ENCODE peak calls at places on chromosomes 5 and 9, in four cellular contexts. R is RCC 7860; E is activated effector memory CD4-positive, alpha-beta T cell treated with Interleukin-2 at 50 U/mL for 16 hours; T is NCI-H1092 treated with DMSO at 0.1 percent for 48 hours. C is an unnamed sample.

GRCh38 chr5:107402881-107403280 is 267.9 kb downstream of the EFNA5 start:
- DNase-seq in R (no peak), E (no peak), T (peak), C (no peak)

GRCh38 chr5:173396311-173396993 is 68.2 kb upstream of the STC2 start:
- DNase-seq in R (no peak), E (no peak), T (no peak), C (no peak)

GRCh38 chr9:12863624-12864023 is 88.8 kb downstream of the LURAP1L start:
- DNase-seq in R (no peak), E (no peak), T (no peak), C (no peak)

GRCh38 chr5:124477577-124477976 is 268.9 kb downstream of the ZNF608 start:
- DNase-seq in R (no peak), E (no peak), T (no peak), C (no peak)

GRCh38 chr5:170154297-170154696 is 48.6 kb downstream of the FOXI1 start:
- DNase-seq in R (no peak), E (no peak), T (no peak), C (no peak)

GRCh38 chr9:20437466-20437865 is 184.8 kb downstream of the MLLT3 start:
- DNase-seq in R (no peak), E (no peak), T (no peak), C (no peak)

GRCh38 chr5:80487829-80488708 is at the start of gene FAM151B:
- DNase-seq in R (peak), E (peak), T (peak), C (peak)

GRCh38 chr9:99169982-99170761 is 51.6 kb downstream of the ALG2 start:
- DNase-seq in R (no peak), E (no peak), T (peak), C (no peak)

GRCh38 chr5:175590471-175590881 is 67.4 kb upstream of the HRH2 start:
- DNase-seq in R (peak), E (no peak), T (no peak), C (no peak)

GRCh38 chr5:54619732-54620582 is 102.4 kb downstream of the SNX18 start:
- DNase-seq in R (no peak), E (no peak), T (no peak), C (no peak)

GRCh38 chr9:130731355-130731754 is 37.8 kb downstream of the EXOSC2 start:
- DNase-seq in R (no peak), E (no peak), T (peak), C (no peak)

GRCh38 chr5:72752909-72753308 is 63.6 kb upstream of the TNPO1 start:
- DNase-seq in R (no peak), E (no peak), T (no peak), C (no peak)

GRCh38 chr9:72041775-72042194 is 18.6 kb downstream of the C9orf57 start:
- DNase-seq in R (peak), E (no peak), T (no peak), C (no peak)

C was measured in RKO.